ENCODE peak calls at places on chromosomes 1 and 21, in eight cellular contexts. F, M, Z, H, G, K, W and U are unnamed samples.

GRCh38 chr1:208243522-208243850 is 698 bp downstream of the PLXNA2 start:
- DNase-seq in H (no peak), M (no peak), W (peak), Z (no peak), F (no peak), G (no peak), K (no peak), U (no peak)

GRCh38 chr21:41247561-41247968 is 69.0 kb upstream of the FAM3B start:
- DNase-seq in Z (peak), M (no peak), K (no peak), W (peak), G (no peak), F (peak), H (no peak), U (peak)

GRCh38 chr1:12556957-12557935 is 60.8 kb downstream of the DHRS3 start:
- DNase-seq in F (no peak), H (no peak), G (no peak), W (peak), Z (no peak), M (no peak), K (no peak), U (no peak)

GRCh38 chr1:63883494-63884235 is 109.8 kb downstream of the ROR1 start:
- DNase-seq in F (peak), Z (no peak), K (peak), M (no peak), W (no peak), H (no peak), G (no peak), U (no peak)

GRCh38 chr1:38938722-38939260 is 2.8 kb downstream of the RHBDL2 start:
- DNase-seq in W (no peak), H (no peak), M (no peak), F (no peak), K (no peak), G (no peak), Z (no peak), U (no peak)

GRCh38 chr1:215749423-215749822 is 182.3 kb downstream of the KCTD3 start:
- DNase-seq in W (no peak), Z (no peak), M (no peak), H (no peak), G (no peak), F (no peak), K (peak), U (no peak)

GRCh38 chr1:172662464-172663109 is 3.7 kb downstream of the FASLG start:
- DNase-seq in W (no peak), G (peak), H (no peak), Z (peak), F (no peak), M (no peak), K (peak), U (no peak)

GRCh38 chr1:87149166-87150065 is 179.3 kb upstream of the LMO4 start:
- DNase-seq in K (no peak), H (peak), G (no peak), M (no peak), Z (no peak), W (no peak), F (no peak), U (no peak)

GRCh38 chr1:12597792-12598191 is 20.2 kb downstream of the DHRS3 start:
- DNase-seq in G (no peak), M (no peak), H (peak), K (no peak), F (peak), Z (peak), W (peak), U (peak)